ENCODE peak calls at places on chromosomes 3 and 15, in ten cellular contexts. O is astrocyte of the cerebellum, A is B cell, L is astrocyte of the spinal cord, I is choroid plexus epithelial cell, N is HFFc6, S is astrocyte, R is RWPE1, T is ovary, C is GM13976. H is an unnamed sample.

GRCh38 chr3:141000027-141000663 is 51.0 kb upstream of the SPSB4 start:
- DNase-seq in I (peak), T (peak), S (peak), A (peak), C (peak), N (peak), O (peak), R (peak), L (peak), H (peak)

GRCh38 chr3:129313983-129314756 is 35.5 kb downstream of the HMCES start:
- DNase-seq in A (no peak), C (no peak), I (peak), R (no peak), O (no peak), T (peak), S (no peak), N (peak), L (peak), H (no peak)

GRCh38 chr3:18389108-18389733 is 35.9 kb downstream of the SATB1 start:
- DNase-seq in C (peak), N (no peak), A (peak), S (no peak), O (peak), I (peak), R (peak), T (no peak), L (peak), H (peak)

GRCh38 chr15:85504739-85505676 is 124.6 kb downstream of the AKAP13 start:
- DNase-seq in A (peak), I (peak), N (peak), R (peak), O (peak), T (peak), C (no peak), S (peak), L (peak), H (peak)

GRCh38 chr3:59469948-59470723 is 420.3 kb upstream of the CFAP20DC start:
- DNase-seq in A (no peak), T (no peak), L (no peak), O (no peak), S (peak), C (no peak), I (peak), N (no peak), R (peak), H (no peak)

GRCh38 chr3:12155833-12156232 is 2.9 kb downstream of the TIMP4 start:
- DNase-seq in R (peak), L (peak), S (peak), O (no peak), I (peak), C (no peak), N (peak), T (no peak), A (no peak), H (no peak)

GRCh38 chr3:160052385-160053047 is 63.9 kb downstream of the IL12A start:
- DNase-seq in O (peak), S (peak), R (no peak), N (no peak), I (peak), C (no peak), T (no peak), L (peak), A (no peak), H (no peak)

GRCh38 chr3:32973982-32974381 is 22.5 kb downstream of the CCR4 start:
- DNase-seq in R (no peak), A (no peak), I (peak), C (peak), N (peak), T (no peak), O (no peak), S (peak), L (peak), H (peak)

GRCh38 chr3:113914646-113915045 is 33.2 kb upstream of the ZDHHC23 start:
- DNase-seq in L (peak), T (no peak), A (no peak), S (peak), O (no peak), R (peak), C (no peak), I (peak), N (peak), H (no peak)

GRCh38 chr3:42072930-42073329 is 18.2 kb upstream of the TRAK1 start:
- DNase-seq in O (no peak), R (no peak), I (no peak), T (no peak), S (no peak), N (no peak), C (no peak), A (peak), L (no peak), H (no peak)

GRCh38 chr3:109385442-109386318 is 48.3 kb upstream of the DPPA4 start:
- DNase-seq in T (no peak), O (no peak), N (no peak), C (no peak), I (no peak), R (no peak), S (no peak), L (no peak), A (no peak), H (no peak)

GRCh38 chr3:151281671-151282334 is 3.5 kb upstream of the P2RY14 start:
- DNase-seq in T (no peak), L (peak), I (peak), R (no peak), A (no peak), N (no peak), O (no peak), S (peak), C (no peak), H (no peak)

GRCh38 chr15:68353418-68354145 is 76.0 kb downstream of the FEM1B start:
- DNase-seq in C (no peak), I (no peak), O (no peak), A (no peak), N (no peak), T (no peak), R (no peak), S (peak), L (no peak), H (no peak)

GRCh38 chr15:54660356-54660755 is 536.4 kb downstream of the RSL24D1 start:
- DNase-seq in C (no peak), O (no peak), I (no peak), L (no peak), S (no peak), A (no peak), N (no peak), R (no peak), T (no peak), H (no peak)

GRCh38 chr3:39513801-39514369 is 46.4 kb downstream of the MOBP start:
- DNase-seq in N (no peak), A (no peak), S (no peak), T (no peak), I (no peak), C (no peak), L (no peak), O (no peak), R (no peak), H (no peak)

GRCh38 chr3:114442251-114442650 is 148.4 kb downstream of the TIGIT start:
- DNase-seq in O (no peak), I (peak), N (peak), T (no peak), S (peak), A (no peak), L (peak), C (no peak), R (no peak), H (no peak)

GRCh38 chr3:155064920-155065319 is 15.2 kb upstream of the MME start:
- DNase-seq in T (no peak), S (no peak), O (no peak), R (no peak), L (no peak), C (no peak), A (no peak), I (peak), N (no peak), H (no peak)

GRCh38 chr3:108202080-108202479 is 20.1 kb downstream of the IFT57 start:
- DNase-seq in N (peak), T (no peak), I (no peak), S (peak), L (no peak), A (no peak), C (no peak), R (no peak), O (no peak), H (no peak)

GRCh38 chr15:81595752-81596151 is 221.7 kb upstream of the TMC3 start:
- DNase-seq in A (no peak), C (no peak), O (no peak), N (no peak), L (no peak), T (no peak), I (no peak), S (no peak), R (no peak), H (no peak)

GRCh38 chr3:178705925-178706324 is 169.7 kb downstream of the KCNMB2 start:
- DNase-seq in T (no peak), R (peak), N (no peak), O (no peak), A (no peak), I (peak), C (no peak), S (peak), L (peak), H (no peak)

GRCh38 chr15:39392469-39393047 is 188.3 kb upstream of the THBS1 start:
- DNase-seq in S (no peak), I (no peak), R (no peak), C (no peak), T (no peak), N (no peak), A (no peak), O (no peak), L (no peak), H (no peak)

GRCh38 chr3:134291300-134292254 is 40.9 kb upstream of the RYK start:
- DNase-seq in R (peak), C (no peak), S (peak), N (peak), I (peak), L (peak), A (no peak), O (peak), T (peak), H (no peak)

GRCh38 chr15:65791335-65792129 is 561 bp downstream of the DENND4A start:
- DNase-seq in T (peak), I (peak), L (peak), C (no peak), R (peak), O (no peak), A (peak), N (peak), S (peak), H (no peak)

GRCh38 chr3:196149375-196149774 is 61.8 kb downstream of the ZDHHC19 start:
- DNase-seq in T (no peak), C (no peak), R (no peak), L (no peak), O (no peak), S (no peak), A (no peak), N (no peak), I (no peak), H (no peak)

GRCh38 chr3:13823186-13823585 is 56.7 kb downstream of the WNT7A start:
- DNase-seq in L (no peak), I (no peak), N (no peak), S (no peak), O (no peak), A (no peak), T (no peak), C (no peak), R (no peak), H (no peak)

GRCh38 chr15:87609474-87609873 is 647.1 kb downstream of the NTRK3 start:
- DNase-seq in A (no peak), N (peak), O (peak), R (peak), S (peak), L (peak), I (peak), C (no peak), T (no peak), H (no peak)

GRCh38 chr3:95899494-95899893 is 914.9 kb upstream of the EPHA6 start:
- DNase-seq in S (peak), O (no peak), R (no peak), T (no peak), L (peak), I (no peak), C (no peak), A (no peak), N (no peak), H (no peak)

GRCh38 chr15:78561490-78561889 is 3.8 kb upstream of the CHRNA5 start:
- DNase-seq in I (no peak), R (no peak), O (no peak), C (no peak), S (no peak), N (no peak), A (no peak), L (no peak), T (no peak), H (no peak)
- TF ChIP-seq CTCF in I (no peak), R (no peak), O (no peak), C (no peak), S (no peak), N (no peak), A (no peak), L (no peak), T (no peak), H (no peak)

DNA sequence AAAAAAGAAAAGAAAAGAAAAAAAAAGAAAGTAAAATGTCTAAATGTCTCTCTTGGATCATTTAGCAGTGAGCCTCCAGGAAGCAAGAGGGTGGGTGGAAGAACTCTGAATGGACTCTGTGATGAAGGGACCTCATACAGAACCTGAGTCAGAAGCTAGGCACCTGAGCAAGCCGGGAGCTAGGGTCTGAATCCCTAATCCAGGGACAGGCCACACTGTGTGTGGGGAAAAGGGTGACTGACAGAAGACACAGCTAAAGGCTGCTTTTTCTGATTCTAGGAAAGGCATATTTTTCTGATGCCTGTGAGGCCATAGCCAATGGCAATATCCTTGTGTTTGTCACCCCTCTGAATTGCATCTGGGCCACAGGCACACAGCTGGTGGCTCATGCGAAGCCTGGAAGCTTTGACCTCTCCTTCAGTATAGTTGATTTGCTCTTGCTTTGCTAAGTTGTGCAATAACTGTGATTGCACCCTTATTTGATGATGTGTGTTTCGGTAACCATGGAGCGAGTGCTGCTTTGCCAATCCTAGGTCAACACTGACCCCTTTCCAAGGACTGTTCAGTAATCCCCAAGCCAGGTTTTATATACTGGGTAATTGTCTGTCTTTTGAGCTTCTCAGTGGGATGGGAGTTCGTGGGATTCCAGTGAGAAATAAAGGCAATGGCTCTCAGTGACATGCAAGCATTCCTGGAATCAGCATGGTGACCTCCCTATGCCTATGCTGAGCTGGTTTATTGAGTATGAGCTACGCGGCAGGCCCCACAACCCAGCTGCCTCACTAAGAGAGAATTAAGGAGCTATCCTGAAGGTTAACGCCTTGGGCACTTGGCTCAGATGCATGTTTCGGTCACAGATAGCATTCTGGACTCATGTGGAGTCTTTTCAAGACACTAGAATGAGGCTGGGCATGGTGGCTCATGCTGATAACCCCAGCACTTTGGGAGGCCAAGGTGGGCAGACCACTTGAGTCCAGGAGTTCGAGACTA is 49.0 kb upstream of the OSBPL11 start:
- DNase-seq in O (no peak), I (peak), N (no peak), A (no peak), T (peak), C (no peak), S (no peak), L (peak), R (no peak), H (no peak)
- TF ChIP-seq CTCF in O (no peak), I (no peak), N (no peak), A (no peak), T (no peak), C (no peak), S (no peak), L (no peak), R (no peak), H (no peak)

DNA sequence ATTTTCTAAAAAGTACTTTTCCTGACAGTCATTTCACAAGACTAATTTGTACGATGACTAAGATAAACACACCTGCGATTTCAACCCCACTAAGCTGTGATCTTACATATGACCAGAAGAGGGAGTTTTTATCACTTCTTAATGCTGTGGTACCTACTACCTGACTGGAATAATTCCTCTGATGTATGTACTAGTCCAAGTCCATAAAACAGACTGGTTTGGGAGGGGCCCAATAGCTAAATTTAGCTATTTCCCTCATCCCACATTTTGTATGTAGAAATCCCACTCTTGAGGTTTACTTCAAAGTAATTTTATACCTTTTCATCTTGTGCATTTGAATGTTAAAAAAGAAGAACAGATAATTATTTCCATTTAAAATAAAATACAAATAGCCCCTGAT is 49.7 kb upstream of the SCAANT1 start:
- DNase-seq in R (peak), C (no peak), S (peak), A (peak), L (peak), N (peak), I (peak), O (no peak), T (no peak), H (peak)
- TF ChIP-seq CTCF in R (peak), C (peak), S (peak), A (peak), L (peak), N (peak), I (peak), O (peak), T (peak), H (peak)

GRCh38 chr15:33007295-33007855 is 187.1 kb downstream of the FMN1 start:
- DNase-seq in O (no peak), L (peak), A (no peak), R (peak), S (peak), I (peak), N (peak), C (no peak), T (no peak), H (no peak)
- TF ChIP-seq CTCF in O (peak), L (peak), A (no peak), R (peak), S (peak), I (peak), N (peak), C (no peak), T (no peak), H (no peak)

GRCh38 chr3:184134746-184135148 is 411 bp upstream of the EIF2B5 start:
- DNase-seq in O (no peak), R (no peak), A (no peak), C (peak), L (no peak), S (no peak), T (no peak), I (peak), N (no peak), H (no peak)

GRCh38 chr3:184132947-184133346 is 2.2 kb upstream of the EIF2B5 start:
- DNase-seq in A (no peak), O (no peak), N (no peak), L (no peak), R (no peak), T (no peak), I (no peak), C (no peak), S (no peak), H (no peak)

GRCh38 chr3:184126006-184126405 is 9.2 kb upstream of the EIF2B5 start:
- DNase-seq in L (no peak), I (no peak), A (no peak), T (no peak), S (no peak), R (no peak), O (no peak), N (peak), C (no peak), H (no peak)

GRCh38 chr3:184133840-184134745 is 1.1 kb upstream of the EIF2B5 start:
- DNase-seq in N (peak), T (peak), A (peak), O (no peak), C (peak), S (peak), R (peak), I (peak), L (peak), H (peak)

GRCh38 chr3:184129012-184129411 is 6.1 kb upstream of the EIF2B5 start:
- DNase-seq in T (no peak), A (no peak), O (no peak), S (peak), I (peak), C (peak), L (peak), N (peak), R (no peak), H (peak)
- TF ChIP-seq CTCF in T (no peak), A (peak), O (peak), S (peak), I (peak), C (peak), L (peak), N (peak), R (no peak), H (peak)

GRCh38 chr15:44426975-44427755 is at the start of gene CTDSPL2:
- DNase-seq in A (peak), C (peak), S (peak), N (peak), R (peak), T (peak), O (peak), L (peak), I (peak), H (peak)

DNA sequence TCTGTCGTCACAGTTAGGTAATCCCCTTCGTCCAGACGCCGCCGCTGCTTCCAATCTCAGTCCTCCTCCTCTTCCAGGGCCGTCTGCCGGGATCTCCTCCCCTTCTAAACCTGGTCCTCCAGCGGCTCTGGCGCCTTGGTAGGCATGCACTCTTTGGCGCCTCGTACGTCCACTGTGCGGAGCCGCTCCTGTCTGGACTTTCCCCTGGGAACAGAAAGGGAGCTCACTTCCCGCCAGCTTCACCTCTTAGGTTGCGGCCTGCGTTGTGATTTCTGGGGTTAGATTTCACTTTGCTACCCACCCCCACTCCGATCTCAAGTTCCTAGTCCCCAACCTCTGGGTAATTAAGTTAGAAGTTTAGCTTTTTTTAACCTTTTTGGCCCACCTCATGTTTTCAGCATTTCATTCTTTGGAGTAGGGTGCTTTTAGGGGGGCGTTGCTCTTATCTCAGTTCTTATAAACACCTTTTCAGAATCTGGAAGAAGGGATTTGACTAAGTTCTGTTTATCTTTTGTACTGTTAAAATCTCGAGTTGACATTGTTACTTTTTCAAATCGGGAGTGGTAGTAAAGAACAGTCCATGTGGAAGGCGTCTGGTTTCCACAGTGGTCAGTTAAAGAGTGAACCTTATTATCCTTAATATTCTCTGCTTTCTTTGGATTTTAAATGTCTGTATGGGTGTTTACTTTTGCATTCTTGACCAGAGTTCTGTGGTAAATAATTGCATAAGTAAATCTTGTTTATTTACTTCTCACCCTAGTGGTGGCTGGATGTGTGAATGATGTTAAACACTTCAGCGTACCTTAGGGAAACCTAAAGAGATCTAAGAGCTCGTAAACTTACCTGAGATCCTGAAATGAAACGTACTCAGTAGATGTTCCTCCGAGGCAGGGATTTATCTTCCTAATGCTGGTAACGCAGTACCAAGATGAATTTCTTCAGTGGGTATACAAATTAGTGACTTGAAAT is 611 bp downstream of the CTDSPL2 start:
- DNase-seq in S (peak), C (no peak), O (peak), I (peak), T (no peak), A (peak), R (peak), L (peak), N (no peak), H (no peak)
- TF ChIP-seq CTCF in S (peak), C (no peak), O (no peak), I (no peak), T (no peak), A (no peak), R (no peak), L (no peak), N (peak), H (no peak)

GRCh38 chr15:94168250-94168649 is 63.1 kb upstream of the MCTP2 start:
- DNase-seq in I (no peak), C (no peak), T (no peak), A (no peak), L (no peak), N (no peak), S (no peak), O (no peak), R (no peak), H (peak)
- TF ChIP-seq CTCF in I (no peak), C (no peak), T (no peak), A (peak), L (no peak), N (peak), S (no peak), O (no peak), R (peak), H (no peak)

GRCh38 chr3:102741105-102741504 is 306.3 kb downstream of the ZPLD1 start:
- DNase-seq in C (no peak), S (no peak), O (no peak), N (no peak), R (peak), A (no peak), L (no peak), I (no peak), T (no peak), H (no peak)
- TF ChIP-seq CTCF in C (peak), S (no peak), O (peak), N (no peak), R (no peak), A (no peak), L (no peak), I (no peak), T (no peak), H (peak)